ENCODE peak calls at places on chromosomes 5 and 9, in nine cellular contexts. O is right cardiac atrium; Y is vagina; R is lower lobe of right lung; M is endodermal cell; B is body of pancreas; S is WERI-Rb-1; X is CD4-positive, CD25-positive, alpha-beta regulatory T cell; U is Peyer's patch. T is an unnamed sample.
A peak's percentile ranks its signal among the peaks of the same experiment; 100 is the strongest.

GRCh38 chr5:20241351-20241750 is 253.4 kb upstream of the CDH18 start:
- DNase-seq in M (no peak), U (no peak), S (no peak), B (no peak), Y (no peak), R (no peak), X (no peak), O (no peak), T (no peak)

GRCh38 chr5:177094224-177095087 is 7.7 kb downstream of the FGFR4 start:
- DNase-seq in O (peak; percentile 87), R (peak; percentile 71), B (peak; percentile 73), X (no peak), U (peak; percentile 68), Y (no peak), M (no peak), S (no peak), T (no peak)

GRCh38 chr9:1200847-1201251 is 150.7 kb downstream of the DMRT2 start:
- DNase-seq in O (peak; percentile 20), X (no peak), B (peak; percentile 57), R (peak; percentile 50), S (no peak), M (no peak), U (no peak), Y (no peak), T (no peak)

GRCh38 chr5:55994502-55994997 is at the start of gene IL6ST:
- DNase-seq in U (no peak), M (no peak), S (no peak), Y (no peak), R (no peak), X (no peak), B (no peak), O (no peak), T (peak; percentile 39)

GRCh38 chr5:172118891-172119290 is 69.1 kb downstream of the STK10 start:
- DNase-seq in O (no peak), M (no peak), S (no peak), X (no peak), R (no peak), U (no peak), Y (no peak), B (no peak), T (no peak)

GRCh38 chr5:112154940-112155686 is 264.0 kb downstream of the EPB41L4A start:
- DNase-seq in S (no peak), O (no peak), M (no peak), R (no peak), U (no peak), Y (no peak), X (no peak), B (no peak), T (no peak)

GRCh38 chr9:135305546-135306180 is 173.9 kb upstream of the PPP1R26 start:
- DNase-seq in R (no peak), U (no peak), Y (no peak), S (no peak), X (no peak), M (no peak), B (no peak), O (no peak), T (no peak)

GRCh38 chr5:74538206-74538661 is 102.3 kb downstream of the ENC1 start:
- DNase-seq in S (no peak), X (no peak), O (peak; percentile 74), U (no peak), Y (no peak), R (peak; percentile 73), B (peak; percentile 48), M (no peak), T (no peak)

GRCh38 chr5:39760385-39761198 is 335.8 kb upstream of the DAB2 start:
- DNase-seq in R (no peak), M (no peak), X (no peak), S (no peak), O (peak; percentile 16), Y (no peak), U (no peak), B (no peak), T (no peak)

GRCh38 chr9:8876303-8876702 is 1076.7 kb upstream of the DMAC1 start:
- DNase-seq in S (no peak), X (no peak), B (no peak), O (no peak), Y (no peak), R (no peak), M (no peak), U (no peak), T (no peak)

GRCh38 chr9:34628656-34629491 is at the start of gene ARID3C:
- DNase-seq in M (peak; percentile 77), S (peak; percentile 31), R (peak; percentile 62), X (no peak), Y (no peak), U (peak; percentile 74), B (peak; percentile 71), O (no peak), T (no peak)

GRCh38 chr9:97696025-97696822 is 916 bp downstream of the XPA start:
- DNase-seq in X (peak; percentile 8), Y (no peak), R (no peak), S (no peak), M (no peak), B (no peak), U (no peak), O (no peak), T (no peak)

GRCh38 chr9:106801816-106802215 is 61.1 kb upstream of the ZNF462 start:
- DNase-seq in M (no peak), O (no peak), Y (no peak), B (no peak), R (no peak), X (no peak), S (no peak), U (no peak), T (no peak)

GRCh38 chr5:96537386-96537785 is 104.3 kb upstream of the PCSK1 start:
- DNase-seq in O (no peak), M (no peak), B (no peak), Y (no peak), X (peak; percentile 82), U (no peak), S (no peak), R (no peak), T (no peak)

GRCh38 chr5:108220834-108221233 is 161.1 kb downstream of the FBXL17 start:
- DNase-seq in B (no peak), M (no peak), Y (no peak), X (no peak), R (no peak), O (no peak), S (no peak), U (no peak), T (no peak)

GRCh38 chr5:81747030-81747429 is 3.9 kb downstream of the SSBP2 start:
- DNase-seq in M (no peak), U (no peak), Y (no peak), O (no peak), B (no peak), R (no peak), S (no peak), X (no peak), T (no peak)
- H3K9me3 ChIP-seq in M (no peaks in the 10 kb centered on the region), U (no peaks in the 10 kb centered on the region), Y (no peaks in the 10 kb centered on the region), O (no peaks in the 10 kb centered on the region), B (no peaks in the 10 kb centered on the region), R (no peaks in the 10 kb centered on the region), S (no peaks in the 10 kb centered on the region), X (no peaks in the 10 kb centered on the region), T (no peaks in the 10 kb centered on the region)

GRCh38 chr5:173429489-173430150 is 101.4 kb upstream of the STC2 start:
- DNase-seq in R (no peak), Y (no peak), X (no peak), M (no peak), S (no peak), O (no peak), B (no peak), U (no peak), T (no peak)

GRCh38 chr5:173430394-173430793 is 102.2 kb upstream of the STC2 start:
- DNase-seq in U (no peak), Y (no peak), X (no peak), M (no peak), S (no peak), O (no peak), R (no peak), B (no peak), T (no peak)

GRCh38 chr5:173435543-173435942 is 107.3 kb upstream of the STC2 start:
- DNase-seq in B (no peak), Y (no peak), U (no peak), S (no peak), O (peak; percentile 23), M (peak; percentile 43), R (no peak), X (no peak), T (no peak)

GRCh38 chr5:173434270-173434669 is 106.1 kb upstream of the STC2 start:
- DNase-seq in U (no peak), O (no peak), S (no peak), R (no peak), X (no peak), Y (no peak), M (no peak), B (no peak), T (no peak)
- H3K9me3 ChIP-seq in U (no peaks in the 10 kb centered on the region), O (no peaks in the 10 kb centered on the region), S (no peaks in the 10 kb centered on the region), R (no peaks in the 10 kb centered on the region), X (no peaks in the 10 kb centered on the region), Y (no peaks in the 10 kb centered on the region), M (no peaks in the 10 kb centered on the region), B (no peaks in the 10 kb centered on the region), T (no peaks in the 10 kb centered on the region)

DNA sequence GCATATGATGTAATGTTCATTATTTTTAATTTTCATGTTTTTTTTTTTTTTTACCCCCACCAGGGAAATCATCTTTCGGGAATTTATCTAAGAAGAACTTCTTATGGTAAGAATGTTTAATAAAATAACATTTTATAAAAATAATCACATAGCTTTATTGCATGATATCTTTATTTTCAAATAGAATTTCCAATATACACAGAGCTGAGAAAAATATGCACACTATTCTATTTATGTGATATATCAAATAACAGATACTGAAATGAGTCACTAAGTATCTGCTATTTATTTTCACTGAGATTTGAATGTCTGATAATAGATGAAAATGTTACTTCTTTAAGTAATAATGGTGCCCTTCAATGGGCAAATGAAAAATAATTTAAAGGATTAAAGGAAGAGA is 1217.3 kb downstream of the MAT2B start:
- DNase-seq in B (no peak), U (no peak), X (no peak), Y (no peak), M (no peak), R (no peak), S (no peak), O (no peak), T (no peak)
- H3K9me3 ChIP-seq in B (no peaks in the 10 kb centered on the region), U (no peaks in the 10 kb centered on the region), X (peaks cover 6% of the 10 kb centered on the region), Y (no peaks in the 10 kb centered on the region), M (no peaks in the 10 kb centered on the region), R (no peaks in the 10 kb centered on the region), S (no peaks in the 10 kb centered on the region), O (no peaks in the 10 kb centered on the region), T (no peaks in the 10 kb centered on the region)

GRCh38 chr5:2277886-2278285 is 395.2 kb upstream of the IRX4 start:
- DNase-seq in S (no peak), Y (no peak), O (no peak), R (no peak), U (no peak), B (no peak), X (no peak), M (no peak), T (no peak)

GRCh38 chr5:2282034-2282690 is 399.4 kb upstream of the IRX4 start:
- DNase-seq in X (no peak), U (no peak), B (no peak), O (no peak), R (no peak), M (peak; percentile 64), S (no peak), Y (no peak), T (no peak)

GRCh38 chr5:2278825-2279224 is 396.1 kb upstream of the IRX4 start:
- DNase-seq in O (no peak), R (no peak), S (no peak), M (no peak), Y (no peak), X (no peak), B (no peak), U (no peak), T (no peak)

GRCh38 chr5:2281446-2281845 is 398.7 kb upstream of the IRX4 start:
- DNase-seq in O (no peak), U (no peak), S (no peak), B (no peak), M (no peak), R (no peak), Y (no peak), X (no peak), T (no peak)

GRCh38 chr5:2280318-2280717 is 397.6 kb upstream of the IRX4 start:
- DNase-seq in M (no peak), S (no peak), X (no peak), Y (no peak), B (no peak), O (no peak), U (no peak), R (no peak), T (no peak)
- H3K9me3 ChIP-seq in M (no peaks in the 10 kb centered on the region), S (peaks cover 3% of the 10 kb centered on the region), X (no peaks in the 10 kb centered on the region), Y (no peaks in the 10 kb centered on the region), B (no peaks in the 10 kb centered on the region), O (no peaks in the 10 kb centered on the region), U (no peaks in the 10 kb centered on the region), R (no peaks in the 10 kb centered on the region), T (no peaks in the 10 kb centered on the region)

T was measured in T-helper 17 cell.